ENCODE peak calls at places on chromosomes 13 and 19, in four cellular contexts. R is cerebellar nuclear complex, S is Calu3, Q is activated gamma-delta T cell treated with Interleukin-2 at 50 U/mL for 16 hours. I is an unnamed sample.

GRCh38 chr13:92460479-92460878 is 766.1 kb upstream of the GPC6 start:
- DNase-seq in R (no peak), S (no peak), Q (no peak), I (no peak)

GRCh38 chr13:111626371-111627305 is 306.2 kb downstream of the TEX29 start:
- DNase-seq in R (no peak), S (no peak), Q (no peak), I (no peak)

GRCh38 chr13:109869312-109870237 is 83.2 kb upstream of the IRS2 start:
- DNase-seq in R (no peak), S (no peak), Q (peak; percentile 6), I (peak; percentile 61)

GRCh38 chr13:75803175-75803611 is 167.1 kb downstream of the LMO7 start:
- DNase-seq in R (no peak), S (no peak), Q (peak; percentile 6), I (peak; percentile 36)

GRCh38 chr13:24228852-24229458 is 68.4 kb downstream of the SPATA13 start:
- DNase-seq in R (no peak), S (peak; percentile 28), Q (peak; percentile 43), I (peak; percentile 44)

GRCh38 chr19:18894254-18895037 is 1.5 kb downstream of the CERS1 start:
- DNase-seq in R (no peak), S (no peak), Q (no peak), I (peak; percentile 97)

GRCh38 chr19:29873024-29873800 is 61.4 kb downstream of the CCNE1 start:
- DNase-seq in R (no peak), S (peak; percentile 66), Q (peak; percentile 61), I (peak; percentile 97)

GRCh38 chr13:36706755-36707154 is 32.9 kb downstream of the SERTM1 start:
- DNase-seq in R (no peak), S (no peak), Q (no peak), I (no peak)

GRCh38 chr19:49436381-49437017 is 4.8 kb downstream of the SLC17A7 start:
- DNase-seq in R (no peak), S (peak; percentile 43), Q (no peak), I (peak; percentile 96)

GRCh38 chr19:12997225-12997966 is 2.1 kb downstream of the NFIX start:
- DNase-seq in R (no peak), S (no peak), Q (no peak), I (peak; percentile 52)

GRCh38 chr19:41541990-41542584 is 33.9 kb upstream of the CEACAM21 start:
- DNase-seq in R (no peak), S (peak; percentile 74), Q (peak; percentile 83), I (peak; percentile 42)

GRCh38 chr19:10419200-10419645 is 1.1 kb upstream of the PDE4A start:
- DNase-seq in R (no peak), S (no peak), Q (no peak), I (no peak)

GRCh38 chr19:46631481-46631880 is 4.5 kb downstream of the GNG8 start:
- DNase-seq in R (no peak), S (no peak), Q (no peak), I (no peak)

GRCh38 chr13:99606322-99607089 is 105.2 kb downstream of the TM9SF2 start:
- DNase-seq in R (peak; percentile 55), S (peak; percentile 71), Q (peak; percentile 91), I (peak; percentile 98)

GRCh38 chr19:16325161-16325527 is 518 bp downstream of the KLF2 start:
- DNase-seq in R (no peak), S (peak; percentile 50), Q (peak; percentile 52), I (peak; percentile 84)

GRCh38 chr19:50933640-50934039 is 19.2 kb downstream of the KLK5 start:
- DNase-seq in R (no peak), S (no peak), Q (no peak), I (no peak)

GRCh38 chr19:31882709-31883108 is 462.7 kb upstream of the ZNF507 start:
- DNase-seq in R (no peak), S (no peak), Q (no peak), I (peak; percentile 38)

GRCh38 chr13:114109646-114110045 is 22.8 kb downstream of the RASA3 start:
- DNase-seq in R (no peak), S (no peak), Q (no peak), I (peak; percentile 79)

I was measured in H7.